ENCODE peak calls at places on chromosomes 3 and 15, in eight cellular contexts. One of them, this sample, is unnamed.

GRCh38 chr15:41990243-41990605 is 17.9 kb upstream of the EHD4 start:
- DNase-seq in GM13977: no peak
- DNase-seq in MV-4-11: no peak
- DNase-seq in NCI-H1092: no peak
- DNase-seq in H7: no peak
- DNase-seq in stimulated activated CD4-positive, alpha-beta T cell treated with anti-CD3 and anti-CD28 coated beads, Interleukin-2, amount 100 ng/mL, for 48 hours: no peak
- DNase-seq in DND-41: no peak
- DNase-seq in HFFc6: no peak
- DNase-seq in this sample: no peak

GRCh38 chr15:63202858-63203257 is 13.5 kb downstream of the RAB8B start:
- DNase-seq in H7: no peak
- DNase-seq in DND-41: no peak
- DNase-seq in HFFc6: no peak
- DNase-seq in GM13977: no peak
- DNase-seq in NCI-H1092: no peak
- DNase-seq in stimulated activated CD4-positive, alpha-beta T cell treated with anti-CD3 and anti-CD28 coated beads, Interleukin-2, amount 100 ng/mL, for 48 hours: no peak
- DNase-seq in MV-4-11: no peak
- DNase-seq in this sample: no peak

GRCh38 chr15:84034831-84035753 is 200.5 kb upstream of the GOLGA6L4 start:
- DNase-seq in H7: peak
- DNase-seq in GM13977: peak
- DNase-seq in MV-4-11: peak
- DNase-seq in stimulated activated CD4-positive, alpha-beta T cell treated with anti-CD3 and anti-CD28 coated beads, Interleukin-2, amount 100 ng/mL, for 48 hours: no peak
- DNase-seq in HFFc6: no peak
- DNase-seq in NCI-H1092: no peak
- DNase-seq in DND-41: no peak
- DNase-seq in this sample: no peak

GRCh38 chr3:126130981-126131750 is 47.2 kb upstream of the SLC41A3 start:
- DNase-seq in HFFc6: no peak
- DNase-seq in stimulated activated CD4-positive, alpha-beta T cell treated with anti-CD3 and anti-CD28 coated beads, Interleukin-2, amount 100 ng/mL, for 48 hours: no peak
- DNase-seq in DND-41: no peak
- DNase-seq in MV-4-11: no peak
- DNase-seq in GM13977: no peak
- DNase-seq in NCI-H1092: no peak
- DNase-seq in H7: peak
- DNase-seq in this sample: no peak

GRCh38 chr3:178435575-178435974 is 100.7 kb upstream of the KCNMB2 start:
- DNase-seq in H7: no peak
- DNase-seq in MV-4-11: no peak
- DNase-seq in DND-41: no peak
- DNase-seq in NCI-H1092: no peak
- DNase-seq in HFFc6: no peak
- DNase-seq in stimulated activated CD4-positive, alpha-beta T cell treated with anti-CD3 and anti-CD28 coated beads, Interleukin-2, amount 100 ng/mL, for 48 hours: no peak
- DNase-seq in GM13977: no peak
- DNase-seq in this sample: no peak

GRCh38 chr15:78988361-78988911 is 43.6 kb upstream of the CTSH start:
- DNase-seq in MV-4-11: peak
- DNase-seq in H7: no peak
- DNase-seq in HFFc6: peak
- DNase-seq in stimulated activated CD4-positive, alpha-beta T cell treated with anti-CD3 and anti-CD28 coated beads, Interleukin-2, amount 100 ng/mL, for 48 hours: no peak
- DNase-seq in DND-41: peak
- DNase-seq in NCI-H1092: no peak
- DNase-seq in GM13977: peak
- DNase-seq in this sample: no peak

GRCh38 chr15:63503739-63504246 is 600 bp upstream of the USP3 start:
- DNase-seq in NCI-H1092: no peak
- DNase-seq in stimulated activated CD4-positive, alpha-beta T cell treated with anti-CD3 and anti-CD28 coated beads, Interleukin-2, amount 100 ng/mL, for 48 hours: peak
- DNase-seq in H7: peak
- DNase-seq in HFFc6: peak
- DNase-seq in DND-41: peak
- DNase-seq in MV-4-11: peak
- DNase-seq in GM13977: peak
- DNase-seq in this sample: no peak

GRCh38 chr3:178405456-178405970 is 130.7 kb upstream of the KCNMB2 start:
- DNase-seq in stimulated activated CD4-positive, alpha-beta T cell treated with anti-CD3 and anti-CD28 coated beads, Interleukin-2, amount 100 ng/mL, for 48 hours: no peak
- DNase-seq in HFFc6: no peak
- DNase-seq in MV-4-11: no peak
- DNase-seq in NCI-H1092: no peak
- DNase-seq in DND-41: no peak
- DNase-seq in GM13977: no peak
- DNase-seq in H7: no peak
- DNase-seq in this sample: no peak

GRCh38 chr3:169410430-169410829 is 253.1 kb downstream of the MECOM start:
- DNase-seq in MV-4-11: no peak
- DNase-seq in H7: no peak
- DNase-seq in DND-41: no peak
- DNase-seq in stimulated activated CD4-positive, alpha-beta T cell treated with anti-CD3 and anti-CD28 coated beads, Interleukin-2, amount 100 ng/mL, for 48 hours: no peak
- DNase-seq in GM13977: no peak
- DNase-seq in NCI-H1092: no peak
- DNase-seq in HFFc6: no peak
- DNase-seq in this sample: no peak

This sample was measured in NCI-H2171.